ENCODE peak calls at places on chromosomes 2 and 18, in six cellular contexts. One of them, this sample, is unnamed. For H3K4me1 and H3K9me3, the result is how much of the 10 kb centered on the place peaks cover.

GRCh38 chr18:40984856-40985255 is 970.2 kb upstream of the PIK3C3 start:
- DNase-seq in psoas muscle: no peak
- DNase-seq in small intestine: no peak
- DNase-seq in adrenal gland: no peak
- DNase-seq in PC-3: no peak
- DNase-seq in heart right ventricle: no peak
- DNase-seq in this sample: no peak

GRCh38 chr18:49025426-49025766 is 74.6 kb upstream of the SMAD7 start:
- DNase-seq in psoas muscle: peak
- DNase-seq in small intestine: no peak
- DNase-seq in adrenal gland: no peak
- DNase-seq in PC-3: no peak
- DNase-seq in heart right ventricle: no peak
- DNase-seq in this sample: no peak

GRCh38 chr2:9375857-9376428 is 47.4 kb downstream of the ITGB1BP1 start:
- DNase-seq in psoas muscle: no peak
- DNase-seq in small intestine: no peak
- DNase-seq in adrenal gland: no peak
- DNase-seq in PC-3: no peak
- DNase-seq in heart right ventricle: no peak
- DNase-seq in this sample: no peak

GRCh38 chr2:65386340-65386739 is 46.1 kb downstream of the SPRED2 start:
- DNase-seq in psoas muscle: no peak
- DNase-seq in small intestine: no peak
- DNase-seq in adrenal gland: no peak
- DNase-seq in PC-3: no peak
- DNase-seq in heart right ventricle: no peak
- DNase-seq in this sample: no peak

GRCh38 chr2:16546128-16546754 is 119.4 kb downstream of the CYRIA start:
- DNase-seq in psoas muscle: no peak
- DNase-seq in small intestine: peak
- DNase-seq in adrenal gland: peak
- DNase-seq in PC-3: peak
- DNase-seq in heart right ventricle: no peak
- DNase-seq in this sample: peak

GRCh38 chr18:45168883-45169585 is 446.2 kb upstream of the SLC14A2 start:
- DNase-seq in psoas muscle: no peak
- DNase-seq in small intestine: no peak
- DNase-seq in adrenal gland: no peak
- DNase-seq in PC-3: peak
- DNase-seq in heart right ventricle: no peak
- DNase-seq in this sample: no peak

GRCh38 chr2:239882335-239882734 is 142.8 kb downstream of the NDUFA10 start:
- DNase-seq in psoas muscle: no peak
- DNase-seq in small intestine: peak
- DNase-seq in adrenal gland: peak
- DNase-seq in PC-3: peak
- DNase-seq in heart right ventricle: no peak
- DNase-seq in this sample: peak

GRCh38 chr2:239846789-239847676 is 178.1 kb downstream of the NDUFA10 start:
- DNase-seq in psoas muscle: no peak
- DNase-seq in small intestine: no peak
- DNase-seq in adrenal gland: no peak
- DNase-seq in PC-3: no peak
- DNase-seq in heart right ventricle: no peak
- DNase-seq in this sample: no peak

GRCh38 chr2:226631671-226632070 is 167.9 kb downstream of the IRS1 start:
- DNase-seq in psoas muscle: no peak
- DNase-seq in small intestine: no peak
- DNase-seq in adrenal gland: peak
- DNase-seq in PC-3: no peak
- DNase-seq in heart right ventricle: no peak
- DNase-seq in this sample: no peak

GRCh38 chr2:238104521-238105311 is 4.6 kb downstream of the ESPNL start:
- DNase-seq in psoas muscle: peak
- DNase-seq in small intestine: no peak
- DNase-seq in adrenal gland: no peak
- DNase-seq in PC-3: no peak
- DNase-seq in heart right ventricle: no peak
- DNase-seq in this sample: peak

GRCh38 chr18:2173464-2173863 is 397.8 kb downstream of the METTL4 start:
- DNase-seq in psoas muscle: no peak
- DNase-seq in small intestine: no peak
- DNase-seq in adrenal gland: peak
- DNase-seq in PC-3: peak
- DNase-seq in heart right ventricle: no peak
- DNase-seq in this sample: no peak

GRCh38 chr2:6417050-6417449 is 448.7 kb downstream of the CMPK2 start:
- DNase-seq in psoas muscle: no peak
- DNase-seq in small intestine: no peak
- DNase-seq in adrenal gland: no peak
- DNase-seq in PC-3: no peak
- DNase-seq in heart right ventricle: no peak
- DNase-seq in this sample: no peak

GRCh38 chr2:32752205-32752604 is 124.4 kb downstream of the TTC27 start:
- DNase-seq in psoas muscle: no peak
- DNase-seq in small intestine: no peak
- DNase-seq in adrenal gland: no peak
- DNase-seq in PC-3: peak
- DNase-seq in heart right ventricle: no peak
- DNase-seq in this sample: no peak

GRCh38 chr2:150971910-150972309 is 289.8 kb downstream of the RBM43 start:
- DNase-seq in psoas muscle: no peak
- DNase-seq in small intestine: peak
- DNase-seq in adrenal gland: no peak
- DNase-seq in PC-3: no peak
- DNase-seq in heart right ventricle: no peak
- DNase-seq in this sample: no peak

GRCh38 chr2:43305537-43305936 is 79.1 kb upstream of the ZFP36L2 start:
- DNase-seq in psoas muscle: peak
- DNase-seq in small intestine: peak
- DNase-seq in adrenal gland: peak
- DNase-seq in PC-3: no peak
- DNase-seq in heart right ventricle: peak
- DNase-seq in this sample: no peak

GRCh38 chr18:31680836-31681568 is 3.4 kb downstream of the B4GALT6 start:
- DNase-seq in psoas muscle: no peak
- DNase-seq in small intestine: peak
- DNase-seq in adrenal gland: no peak
- DNase-seq in PC-3: peak
- DNase-seq in heart right ventricle: no peak
- DNase-seq in this sample: peak

GRCh38 chr2:162509288-162509968 is 165.5 kb downstream of the GCA start:
- DNase-seq in psoas muscle: no peak
- DNase-seq in small intestine: no peak
- DNase-seq in adrenal gland: no peak
- DNase-seq in PC-3: no peak
- DNase-seq in heart right ventricle: no peak
- DNase-seq in this sample: no peak

GRCh38 chr2:127155901-127156300 is 48.9 kb upstream of the BIN1 start:
- DNase-seq in psoas muscle: peak
- DNase-seq in small intestine: no peak
- DNase-seq in adrenal gland: peak
- DNase-seq in PC-3: no peak
- DNase-seq in heart right ventricle: no peak
- DNase-seq in this sample: no peak

GRCh38 chr18:57539702-57540101 is 46.8 kb downstream of the FECH start:
- DNase-seq in psoas muscle: no peak
- DNase-seq in small intestine: no peak
- DNase-seq in adrenal gland: no peak
- DNase-seq in PC-3: no peak
- DNase-seq in heart right ventricle: no peak
- DNase-seq in this sample: no peak

GRCh38 chr18:57542126-57542525 is 44.4 kb downstream of the FECH start:
- DNase-seq in psoas muscle: no peak
- DNase-seq in small intestine: no peak
- DNase-seq in adrenal gland: no peak
- DNase-seq in PC-3: peak
- DNase-seq in heart right ventricle: no peak
- DNase-seq in this sample: no peak

GRCh38 chr18:57543560-57543959 is 42.9 kb downstream of the FECH start:
- DNase-seq in psoas muscle: no peak
- DNase-seq in small intestine: no peak
- DNase-seq in adrenal gland: no peak
- DNase-seq in PC-3: no peak
- DNase-seq in heart right ventricle: no peak
- DNase-seq in this sample: no peak

GRCh38 chr18:57544958-57545661 is 41.4 kb downstream of the FECH start:
- DNase-seq in psoas muscle: no peak
- DNase-seq in small intestine: no peak
- DNase-seq in adrenal gland: no peak
- DNase-seq in PC-3: no peak
- DNase-seq in heart right ventricle: no peak
- DNase-seq in this sample: no peak

DNA sequence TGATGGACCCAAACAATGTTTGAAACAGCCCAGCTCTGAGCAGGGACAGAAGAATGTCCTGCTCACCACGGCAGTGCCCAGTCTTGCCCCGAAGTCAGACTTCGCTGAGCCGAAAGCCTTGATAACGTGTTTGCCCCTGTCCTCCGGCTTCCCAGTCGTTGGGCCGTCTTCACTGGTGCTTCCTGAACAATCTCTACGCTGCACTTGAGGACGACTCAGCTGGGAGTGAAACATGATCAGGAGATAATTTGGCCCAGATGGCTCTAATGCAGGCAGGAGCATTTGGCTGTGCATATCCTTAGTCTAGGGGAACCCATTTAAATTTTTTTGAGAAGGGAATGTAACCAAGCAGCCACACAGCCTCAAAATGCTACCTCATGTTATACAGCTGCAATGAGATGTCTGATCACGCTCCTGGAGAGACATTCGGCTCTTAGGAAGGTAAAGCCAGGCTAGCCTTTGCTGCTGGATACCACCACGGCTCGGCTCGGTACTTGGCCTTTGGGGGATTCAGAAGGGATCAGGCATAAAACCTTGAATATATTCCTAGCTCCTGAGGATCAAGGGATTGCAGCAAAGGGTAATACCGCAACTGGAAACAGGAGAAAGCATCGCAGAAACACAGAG is 43.6 kb downstream of the FECH start:
- DNase-seq in psoas muscle: no peak
- DNase-seq in small intestine: no peak
- DNase-seq in adrenal gland: no peak
- DNase-seq in PC-3: no peak
- DNase-seq in heart right ventricle: no peak
- DNase-seq in this sample: no peak
- H3K4me3 ChIP-seq in psoas muscle: no peak
- H3K4me3 ChIP-seq in small intestine: no peak
- H3K4me3 ChIP-seq in adrenal gland: no peak
- H3K4me3 ChIP-seq in PC-3: no peak
- H3K4me3 ChIP-seq in heart right ventricle: no peak
- H3K4me3 ChIP-seq in this sample: no peak

GRCh38 chr2:54568876-54569298 is 112.8 kb downstream of the SPTBN1 start:
- DNase-seq in psoas muscle: no peak
- DNase-seq in small intestine: peak
- DNase-seq in adrenal gland: no peak
- DNase-seq in PC-3: no peak
- DNase-seq in heart right ventricle: no peak
- DNase-seq in this sample: peak

GRCh38 chr2:54564439-54564838 is 108.3 kb downstream of the SPTBN1 start:
- DNase-seq in psoas muscle: no peak
- DNase-seq in small intestine: no peak
- DNase-seq in adrenal gland: no peak
- DNase-seq in PC-3: no peak
- DNase-seq in heart right ventricle: no peak
- DNase-seq in this sample: no peak

GRCh38 chr2:54566896-54567295 is 110.8 kb downstream of the SPTBN1 start:
- DNase-seq in psoas muscle: no peak
- DNase-seq in small intestine: peak
- DNase-seq in adrenal gland: no peak
- DNase-seq in PC-3: no peak
- DNase-seq in heart right ventricle: no peak
- DNase-seq in this sample: no peak

GRCh38 chr2:54561795-54562592 is 105.9 kb downstream of the SPTBN1 start:
- DNase-seq in psoas muscle: no peak
- DNase-seq in small intestine: no peak
- DNase-seq in adrenal gland: no peak
- DNase-seq in PC-3: no peak
- DNase-seq in heart right ventricle: no peak
- DNase-seq in this sample: no peak

DNA sequence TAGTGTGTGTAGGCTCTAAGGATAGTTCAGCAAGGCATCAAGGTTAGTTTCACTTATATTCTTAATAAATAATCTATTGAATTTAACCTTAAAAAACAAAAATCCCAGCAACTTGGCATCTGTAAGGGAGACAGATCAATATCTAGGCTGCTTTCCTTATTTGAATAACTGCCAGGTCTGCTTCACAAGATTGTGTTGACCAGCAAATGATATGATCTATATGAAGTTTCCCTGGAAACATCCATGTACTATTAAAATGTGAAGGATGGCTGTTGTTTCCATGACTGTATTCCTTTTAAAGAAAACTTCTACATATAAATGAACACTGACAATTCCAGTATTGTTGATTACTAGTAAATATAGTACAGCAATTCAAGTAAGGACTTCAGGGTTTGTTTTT is 109.4 kb downstream of the SPTBN1 start:
- DNase-seq in psoas muscle: no peak
- DNase-seq in small intestine: no peak
- DNase-seq in adrenal gland: no peak
- DNase-seq in PC-3: no peak
- DNase-seq in heart right ventricle: no peak
- DNase-seq in this sample: no peak
- H3K4me1 ChIP-seq in psoas muscle: under half
- H3K4me1 ChIP-seq in small intestine: under half
- H3K4me1 ChIP-seq in adrenal gland: half or more
- H3K4me1 ChIP-seq in PC-3: under half
- H3K4me1 ChIP-seq in heart right ventricle: under half
- H3K4me1 ChIP-seq in this sample: under half

GRCh38 chr18:75074196-75075015 is 134.5 kb downstream of the PTGR3 start:
- DNase-seq in psoas muscle: no peak
- DNase-seq in small intestine: no peak
- DNase-seq in adrenal gland: no peak
- DNase-seq in PC-3: no peak
- DNase-seq in heart right ventricle: no peak
- DNase-seq in this sample: no peak
- H3K9me3 ChIP-seq in psoas muscle: under half
- H3K9me3 ChIP-seq in small intestine: under half
- H3K9me3 ChIP-seq in adrenal gland: under half
- H3K9me3 ChIP-seq in PC-3: under half
- H3K9me3 ChIP-seq in heart right ventricle: under half
- H3K9me3 ChIP-seq in this sample: under half

DNA sequence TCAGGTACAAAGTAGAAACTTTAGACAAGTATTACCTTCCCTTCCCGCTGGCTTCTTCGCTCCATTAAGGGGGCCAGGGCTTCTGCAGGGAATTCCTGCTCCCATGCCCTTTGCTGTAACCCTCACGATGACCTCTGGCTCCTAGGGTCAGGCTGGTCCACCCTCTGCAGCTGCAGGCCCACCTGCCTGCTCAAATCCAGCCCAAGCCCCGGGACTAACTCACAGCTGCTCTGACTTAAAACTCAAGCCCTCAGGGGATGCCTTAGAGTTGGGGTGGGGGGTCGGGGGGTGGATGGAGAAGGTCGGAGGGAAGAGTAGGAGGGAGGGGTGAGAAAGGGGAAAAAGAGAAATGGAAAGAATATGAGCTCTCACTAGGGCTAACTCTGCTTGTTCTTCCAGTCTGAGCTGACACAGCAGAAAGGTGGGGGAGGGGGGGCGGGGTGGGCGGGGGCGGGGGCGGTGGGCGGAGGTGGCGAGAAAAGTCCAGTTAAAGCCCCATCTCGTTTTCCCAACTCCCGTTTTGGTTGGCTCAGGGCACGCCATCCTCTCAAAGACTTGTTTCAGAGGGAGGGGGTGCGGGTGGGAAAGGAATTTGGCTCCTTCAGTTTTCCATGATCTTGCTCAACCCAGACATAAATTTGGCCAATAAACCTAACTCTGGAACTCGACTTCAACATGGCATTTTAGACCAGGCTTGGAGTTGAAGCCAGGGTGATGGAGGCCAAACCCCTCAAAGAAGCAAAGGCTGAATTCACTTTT is 4.7 kb downstream of the IGFBP5 start:
- DNase-seq in psoas muscle: peak
- DNase-seq in small intestine: no peak
- DNase-seq in adrenal gland: no peak
- DNase-seq in PC-3: no peak
- DNase-seq in heart right ventricle: no peak
- DNase-seq in this sample: no peak
- H3K4me3 ChIP-seq in psoas muscle: peak
- H3K4me3 ChIP-seq in small intestine: no peak
- H3K4me3 ChIP-seq in adrenal gland: no peak
- H3K4me3 ChIP-seq in PC-3: peak
- H3K4me3 ChIP-seq in heart right ventricle: peak
- H3K4me3 ChIP-seq in this sample: peak